ENCODE peak calls at places on chromosomes 11 and 22, in nine cellular contexts. U is GM23248; P is stimulated activated naive CD4-positive, alpha-beta T cell treated with Interleukin-2 at 50 U/mL for 16 hours; S is NCI-H1092; T is cardiac muscle cell; E is ovary; A is posterior cingulate gyrus; H is AG04450; Z is effector memory CD4-positive, alpha-beta T cell. Y is an unnamed sample.
A peak's percentile ranks its signal among the peaks of the same experiment; 100 is the strongest.

GRCh38 chr11:112644410-112645131 is 316.6 kb upstream of the NCAM1 start:
- DNase-seq in U (no peak), P (no peak), S (no peak), T (no peak), E (no peak), A (no peak), H (no peak), Z (no peak), Y (no peak)

GRCh38 chr11:46382644-46383403 is 1.4 kb downstream of the MDK start:
- DNase-seq in U (peak; percentile 73), P (no peak), S (peak; percentile 27), T (peak; percentile 69), E (no peak), A (peak; percentile 82), H (no peak), Z (no peak), Y (no peak)

GRCh38 chr22:43241699-43242386 is 54.9 kb upstream of the TTLL12 start:
- DNase-seq in U (no peak), P (no peak), S (no peak), T (no peak), E (no peak), A (no peak), H (no peak), Z (no peak), Y (no peak)

GRCh38 chr11:116065986-116066385 is 561.8 kb upstream of the CADM1 start:
- DNase-seq in U (no peak), P (no peak), S (no peak), T (no peak), E (no peak), A (no peak), H (no peak), Z (no peak), Y (no peak)

GRCh38 chr22:44260216-44261035 is 52.3 kb downstream of the SHISAL1 start:
- DNase-seq in U (no peak), P (no peak), S (no peak), T (no peak), E (no peak), A (peak; percentile 21), H (no peak), Z (no peak), Y (no peak)

GRCh38 chr11:121550247-121551132 is 97.7 kb upstream of the SORL1-AS1 start:
- DNase-seq in U (peak; percentile 19), P (no peak), S (no peak), T (no peak), E (no peak), A (no peak), H (no peak), Z (no peak), Y (no peak)

GRCh38 chr11:65852508-65853248 is 5.3 kb downstream of the CFL1 start:
- DNase-seq in U (no peak), P (no peak), S (no peak), T (no peak), E (peak; percentile 38), A (peak; percentile 62), H (no peak), Z (no peak), Y (no peak)

GRCh38 chr11:110755961-110756360 is 43.7 kb upstream of the ARHGAP20 start:
- DNase-seq in U (no peak), P (no peak), S (no peak), T (no peak), E (no peak), A (no peak), H (no peak), Z (no peak), Y (no peak)

GRCh38 chr11:2761131-2762030 is 61.6 kb upstream of the KCNQ1OT1 start:
- DNase-seq in U (no peak), P (no peak), S (no peak), T (no peak), E (peak; percentile 19), A (peak; percentile 54), H (no peak), Z (no peak), Y (no peak)

GRCh38 chr11:70594031-70594430 is 195.7 kb downstream of the CTTN start:
- DNase-seq in U (no peak), P (no peak), S (no peak), T (no peak), E (no peak), A (peak; percentile 27), H (no peak), Z (no peak), Y (no peak)

GRCh38 chr11:130122141-130122575 is 37.4 kb upstream of the ST14 start:
- DNase-seq in U (no peak), P (no peak), S (no peak), T (no peak), E (no peak), A (no peak), H (no peak), Z (no peak), Y (no peak)

GRCh38 chr11:88035271-88035670 is 140.0 kb downstream of the RAB38 start:
- DNase-seq in U (peak; percentile 19), P (no peak), S (no peak), T (no peak), E (no peak), A (no peak), H (no peak), Z (no peak), Y (no peak)

GRCh38 chr11:104320091-104320490 is 156.1 kb upstream of the PDGFD start:
- DNase-seq in U (no peak), P (no peak), S (no peak), T (no peak), E (no peak), A (no peak), H (peak; percentile 32), Z (no peak), Y (no peak)

GRCh38 chr22:23243006-23243573 is 62.8 kb downstream of the BCR start:
- DNase-seq in U (no peak), P (peak; percentile 69), S (no peak), T (no peak), E (no peak), A (no peak), H (no peak), Z (peak; percentile 45), Y (no peak)

GRCh38 chr11:93529707-93530467 is 13.3 kb downstream of the SMCO4 start:
- DNase-seq in U (peak; percentile 57), P (no peak), S (no peak), T (no peak), E (peak; percentile 28), A (peak; percentile 71), H (no peak), Z (no peak), Y (no peak)